ENCODE peak calls at places on chromosomes 1 and 21, in four cellular contexts. One of them, this sample, is unnamed.

GRCh38 chr1:27773732-27774445 is 870 bp downstream of the STX12 start:
- DNase-seq in cardiac muscle cell: peak; percentile 26
- DNase-seq in neuronal stem cell: peak; percentile 5
- DNase-seq in colonic mucosa: no peak
- DNase-seq in this sample: no peak

GRCh38 chr21:44650973-44651675 is 3.3 kb downstream of the KRTAP12-4 start:
- DNase-seq in cardiac muscle cell: no peak
- DNase-seq in neuronal stem cell: no peak
- DNase-seq in colonic mucosa: no peak
- DNase-seq in this sample: no peak

GRCh38 chr1:107964397-107965111 is 426 bp downstream of the VAV3 start:
- DNase-seq in cardiac muscle cell: peak; percentile 25
- DNase-seq in neuronal stem cell: peak; percentile 15
- DNase-seq in colonic mucosa: peak; percentile 19
- DNase-seq in this sample: no peak

GRCh38 chr1:35560256-35561225 is 2.9 kb downstream of the NCDN start:
- DNase-seq in cardiac muscle cell: no peak
- DNase-seq in neuronal stem cell: no peak
- DNase-seq in colonic mucosa: no peak
- DNase-seq in this sample: no peak

GRCh38 chr1:2251786-2252185 is 23.7 kb downstream of the SKI start:
- DNase-seq in cardiac muscle cell: peak; percentile 38
- DNase-seq in neuronal stem cell: no peak
- DNase-seq in colonic mucosa: peak; percentile 17
- DNase-seq in this sample: no peak

GRCh38 chr21:45938811-45939520 is 42.6 kb upstream of the COL6A1 start:
- DNase-seq in cardiac muscle cell: no peak
- DNase-seq in neuronal stem cell: no peak
- DNase-seq in colonic mucosa: no peak
- DNase-seq in this sample: no peak

GRCh38 chr1:57796609-57797008 is 372.7 kb upstream of the DAB1 start:
- DNase-seq in cardiac muscle cell: peak; percentile 5
- DNase-seq in neuronal stem cell: no peak
- DNase-seq in colonic mucosa: no peak
- DNase-seq in this sample: no peak

GRCh38 chr1:206579747-206580437 is 32.4 kb downstream of the EIF2D start:
- DNase-seq in cardiac muscle cell: peak; percentile 35
- DNase-seq in neuronal stem cell: no peak
- DNase-seq in colonic mucosa: peak; percentile 69
- DNase-seq in this sample: no peak

GRCh38 chr1:155272466-155273133 is 704 bp downstream of the CLK2 start:
- DNase-seq in cardiac muscle cell: peak; percentile 63
- DNase-seq in neuronal stem cell: no peak
- DNase-seq in colonic mucosa: no peak
- DNase-seq in this sample: peak; percentile 29

GRCh38 chr1:34787461-34788420 is 5.1 kb upstream of the GJA4 start:
- DNase-seq in cardiac muscle cell: peak; percentile 42
- DNase-seq in neuronal stem cell: no peak
- DNase-seq in colonic mucosa: no peak
- DNase-seq in this sample: peak; percentile 54

GRCh38 chr1:181632492-181632891 is 149.2 kb downstream of the CACNA1E start:
- DNase-seq in cardiac muscle cell: no peak
- DNase-seq in neuronal stem cell: no peak
- DNase-seq in colonic mucosa: peak; percentile 49
- DNase-seq in this sample: no peak

GRCh38 chr1:100769906-100770646 is 50.5 kb downstream of the VCAM1 start:
- DNase-seq in cardiac muscle cell: peak; percentile 37
- DNase-seq in neuronal stem cell: no peak
- DNase-seq in colonic mucosa: no peak
- DNase-seq in this sample: no peak

GRCh38 chr1:154775559-154776338 is 94.3 kb downstream of the KCNN3 start:
- DNase-seq in cardiac muscle cell: no peak
- DNase-seq in neuronal stem cell: no peak
- DNase-seq in colonic mucosa: no peak
- DNase-seq in this sample: no peak

GRCh38 chr1:241396747-241397691 is 40.0 kb upstream of the RGS7 start:
- DNase-seq in cardiac muscle cell: no peak
- DNase-seq in neuronal stem cell: no peak
- DNase-seq in colonic mucosa: no peak
- DNase-seq in this sample: no peak

GRCh38 chr1:6108937-6109636 is 63.4 kb downstream of the KCNAB2 start:
- DNase-seq in cardiac muscle cell: peak; percentile 54
- DNase-seq in neuronal stem cell: no peak
- DNase-seq in colonic mucosa: no peak
- DNase-seq in this sample: no peak

GRCh38 chr1:36851087-36851486 is 183.2 kb downstream of the GRIK3 start:
- DNase-seq in cardiac muscle cell: no peak
- DNase-seq in neuronal stem cell: no peak
- DNase-seq in colonic mucosa: no peak
- DNase-seq in this sample: no peak

GRCh38 chr1:155297431-155297830 is 3.8 kb downstream of the PKLR start:
- DNase-seq in cardiac muscle cell: no peak
- DNase-seq in neuronal stem cell: no peak
- DNase-seq in colonic mucosa: no peak
- DNase-seq in this sample: no peak

GRCh38 chr1:156767879-156768608 is 709 bp downstream of the PRCC start:
- DNase-seq in cardiac muscle cell: no peak
- DNase-seq in neuronal stem cell: peak; percentile 49
- DNase-seq in colonic mucosa: peak; percentile 44
- DNase-seq in this sample: no peak

GRCh38 chr1:176880954-176881595 is 283.4 kb downstream of the ASTN1 start:
- DNase-seq in cardiac muscle cell: peak; percentile 82
- DNase-seq in neuronal stem cell: peak; percentile 85
- DNase-seq in colonic mucosa: peak; percentile 69
- DNase-seq in this sample: peak; percentile 87

GRCh38 chr21:29677326-29677725 is 262.5 kb downstream of the GRIK1 start:
- DNase-seq in cardiac muscle cell: no peak
- DNase-seq in neuronal stem cell: no peak
- DNase-seq in colonic mucosa: no peak
- DNase-seq in this sample: no peak

GRCh38 chr1:62434612-62434994 is 2.2 kb upstream of the USP1 start:
- DNase-seq in cardiac muscle cell: no peak
- DNase-seq in neuronal stem cell: no peak
- DNase-seq in colonic mucosa: no peak
- DNase-seq in this sample: no peak

GRCh38 chr1:203686091-203686632 is 59.5 kb downstream of the ATP2B4 start:
- DNase-seq in cardiac muscle cell: peak; percentile 23
- DNase-seq in neuronal stem cell: no peak
- DNase-seq in colonic mucosa: peak; percentile 35
- DNase-seq in this sample: no peak

GRCh38 chr1:85330206-85330605 is 53.8 kb upstream of the BCL10 start:
- DNase-seq in cardiac muscle cell: peak; percentile 90
- DNase-seq in neuronal stem cell: no peak
- DNase-seq in colonic mucosa: no peak
- DNase-seq in this sample: no peak

GRCh38 chr21:41659791-41660560 is 106.9 kb downstream of the RIPK4 start:
- DNase-seq in cardiac muscle cell: peak; percentile 56
- DNase-seq in neuronal stem cell: no peak
- DNase-seq in colonic mucosa: no peak
- DNase-seq in this sample: no peak

GRCh38 chr21:45091540-45092322 is 17.4 kb downstream of the ADARB1 start:
- DNase-seq in cardiac muscle cell: peak; percentile 25
- DNase-seq in neuronal stem cell: no peak
- DNase-seq in colonic mucosa: no peak
- DNase-seq in this sample: no peak

GRCh38 chr1:171251741-171252300 is 3.5 kb downstream of the FMO1 start:
- DNase-seq in cardiac muscle cell: peak; percentile 60
- DNase-seq in neuronal stem cell: peak; percentile 33
- DNase-seq in colonic mucosa: peak; percentile 51
- DNase-seq in this sample: peak; percentile 81

GRCh38 chr1:145982010-145982723 is 14.2 kb downstream of the TXNIP start:
- DNase-seq in cardiac muscle cell: no peak
- DNase-seq in neuronal stem cell: no peak
- DNase-seq in colonic mucosa: no peak
- DNase-seq in this sample: no peak

GRCh38 chr1:89589515-89589914 is 43.4 kb upstream of the LRRC8C start:
- DNase-seq in cardiac muscle cell: peak; percentile 42
- DNase-seq in neuronal stem cell: no peak
- DNase-seq in colonic mucosa: no peak
- DNase-seq in this sample: no peak

GRCh38 chr1:89081005-89081404 is 16.0 kb upstream of the GBP1 start:
- DNase-seq in cardiac muscle cell: no peak
- DNase-seq in neuronal stem cell: no peak
- DNase-seq in colonic mucosa: no peak
- DNase-seq in this sample: no peak

GRCh38 chr21:41751621-41752020 is 15.2 kb downstream of the RIPK4 start:
- DNase-seq in cardiac muscle cell: no peak
- DNase-seq in neuronal stem cell: no peak
- DNase-seq in colonic mucosa: no peak
- DNase-seq in this sample: no peak

GRCh38 chr1:226973371-226973897 is 33.3 kb downstream of the COQ8A start:
- DNase-seq in cardiac muscle cell: peak; percentile 53
- DNase-seq in neuronal stem cell: no peak
- DNase-seq in colonic mucosa: no peak
- DNase-seq in this sample: no peak

GRCh38 chr1:232355162-232356006 is 274.5 kb downstream of the SIPA1L2 start:
- DNase-seq in cardiac muscle cell: no peak
- DNase-seq in neuronal stem cell: no peak
- DNase-seq in colonic mucosa: no peak
- DNase-seq in this sample: no peak

DNA sequence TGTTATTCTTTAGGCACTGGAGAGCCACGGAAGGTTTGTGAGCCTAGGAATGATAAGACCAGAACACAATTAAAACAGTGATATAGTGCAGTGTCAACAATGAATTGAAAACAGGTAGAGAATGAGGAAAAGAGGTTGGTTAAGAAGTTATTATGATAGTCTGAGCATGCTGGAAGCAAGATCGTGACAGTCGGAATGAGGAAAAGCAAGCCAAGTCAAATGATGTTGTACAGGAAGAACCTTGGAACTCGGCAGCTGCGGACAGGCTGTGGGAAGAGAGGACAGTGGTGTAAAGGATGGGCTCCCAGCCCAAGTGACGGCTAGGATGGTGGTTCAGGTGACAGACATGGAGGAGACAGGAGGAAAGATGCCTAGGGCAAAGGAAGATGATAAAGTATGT is 25.6 kb downstream of the MTARC1 start:
- DNase-seq in cardiac muscle cell: no peak
- DNase-seq in neuronal stem cell: no peak
- DNase-seq in colonic mucosa: no peak
- DNase-seq in this sample: no peak
- H3K4me3 ChIP-seq in cardiac muscle cell: no peak overlapping the region
- H3K4me3 ChIP-seq in neuronal stem cell: no peak overlapping the region
- H3K4me3 ChIP-seq in colonic mucosa: no peak overlapping the region
- H3K4me3 ChIP-seq in this sample: no peak overlapping the region

GRCh38 chr1:52209429-52209828 is 67.5 kb downstream of the ZFYVE9 start:
- DNase-seq in cardiac muscle cell: no peak
- DNase-seq in neuronal stem cell: no peak
- DNase-seq in colonic mucosa: no peak
- DNase-seq in this sample: no peak
- H3K4me3 ChIP-seq in cardiac muscle cell: no peak overlapping the region
- H3K4me3 ChIP-seq in neuronal stem cell: no peak overlapping the region
- H3K4me3 ChIP-seq in colonic mucosa: no peak overlapping the region
- H3K4me3 ChIP-seq in this sample: no peak overlapping the region

DNA sequence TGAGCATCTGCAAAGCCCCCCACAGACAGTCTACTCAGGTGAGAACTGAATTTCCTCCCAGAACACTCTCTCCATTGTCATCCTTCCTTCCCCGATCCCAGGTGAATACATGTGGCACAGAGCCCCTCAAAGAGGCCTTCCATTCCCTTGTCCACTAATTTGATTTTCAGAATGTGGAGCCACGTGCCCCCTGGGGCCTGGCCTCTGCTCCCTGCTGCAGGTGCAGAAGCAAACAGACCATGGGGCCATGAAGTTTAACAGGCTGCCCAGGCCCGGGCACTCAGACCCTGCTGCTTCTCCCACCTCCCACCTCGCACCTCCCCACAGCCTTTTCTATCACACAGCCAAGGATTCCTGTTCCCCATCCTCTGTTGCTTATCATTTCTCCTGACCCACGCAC is 243.8 kb upstream of the RAB4A start:
- DNase-seq in cardiac muscle cell: no peak
- DNase-seq in neuronal stem cell: no peak
- DNase-seq in colonic mucosa: no peak
- DNase-seq in this sample: no peak
- H3K4me3 ChIP-seq in cardiac muscle cell: no peak overlapping the region
- H3K4me3 ChIP-seq in neuronal stem cell: no peak overlapping the region
- H3K4me3 ChIP-seq in colonic mucosa: no peak overlapping the region
- H3K4me3 ChIP-seq in this sample: no peak overlapping the region

DNA sequence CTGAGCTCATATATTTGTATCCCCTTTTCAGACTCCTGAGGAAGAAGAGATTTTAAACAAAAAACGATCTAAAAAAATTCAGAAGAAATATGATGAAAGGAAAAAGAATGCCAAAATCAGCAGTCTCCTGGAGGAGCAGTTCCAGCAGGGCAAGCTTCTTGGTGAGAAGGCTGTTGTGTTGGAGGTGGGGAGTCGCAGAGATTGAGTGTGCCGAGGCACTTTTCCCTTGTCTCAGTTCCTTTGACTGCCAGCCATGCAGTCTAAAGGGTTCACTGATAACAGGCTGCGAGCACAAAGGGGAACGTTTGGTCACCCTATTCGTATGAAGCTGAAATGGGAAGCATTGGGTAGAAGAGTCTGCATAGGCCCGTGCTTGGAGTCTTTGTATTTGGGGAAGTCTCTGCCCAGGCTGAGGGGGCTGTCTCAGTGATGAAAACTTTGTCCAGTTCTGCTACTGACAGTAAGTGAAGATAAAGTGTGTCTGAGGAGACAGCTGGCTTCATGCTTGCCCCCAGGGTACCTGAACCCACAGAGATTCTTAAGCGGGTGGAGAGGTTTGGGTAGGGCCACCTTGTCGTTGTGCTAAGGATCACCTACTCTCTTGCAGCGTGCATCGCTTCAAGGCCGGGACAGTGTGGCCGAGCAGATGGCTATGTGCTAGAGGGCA is 2.8 kb downstream of the RPS8 start:
- DNase-seq in cardiac muscle cell: no peak
- DNase-seq in neuronal stem cell: no peak
- DNase-seq in colonic mucosa: no peak
- DNase-seq in this sample: no peak
- H3K4me3 ChIP-seq in cardiac muscle cell: no peak overlapping the region
- H3K4me3 ChIP-seq in neuronal stem cell: no peak overlapping the region
- H3K4me3 ChIP-seq in colonic mucosa: no peak overlapping the region
- H3K4me3 ChIP-seq in this sample: peak overlapping the region; percentile 74

GRCh38 chr1:233445737-233446136 is 118.2 kb downstream of the MAP3K21 start:
- DNase-seq in cardiac muscle cell: no peak
- DNase-seq in neuronal stem cell: no peak
- DNase-seq in colonic mucosa: no peak
- DNase-seq in this sample: no peak
- H3K4me3 ChIP-seq in cardiac muscle cell: no peak overlapping the region
- H3K4me3 ChIP-seq in neuronal stem cell: no peak overlapping the region
- H3K4me3 ChIP-seq in colonic mucosa: no peak overlapping the region
- H3K4me3 ChIP-seq in this sample: no peak overlapping the region

GRCh38 chr1:218674280-218674773 is 329.2 kb downstream of the TGFB2 start:
- DNase-seq in cardiac muscle cell: peak; percentile 91
- DNase-seq in neuronal stem cell: peak; percentile 68
- DNase-seq in colonic mucosa: no peak
- DNase-seq in this sample: peak; percentile 88
- H3K4me3 ChIP-seq in cardiac muscle cell: no peak overlapping the region
- H3K4me3 ChIP-seq in neuronal stem cell: no peak overlapping the region
- H3K4me3 ChIP-seq in colonic mucosa: no peak overlapping the region
- H3K4me3 ChIP-seq in this sample: no peak overlapping the region

This sample was measured in HAP-1.